ENCODE peak calls at places on chromosomes 13 and 19, in six cellular contexts. Z is HepG2, X is A549, G is GM12878, L is K562, E is upper lobe of left lung. Y is an unnamed sample.

GRCh38 chr19:27901078-27901477 is 1311.9 kb downstream of the UQCRFS1 start:
- ATAC-seq in Z (no peak), X (no peak), G (no peak), L (no peak), E (no peak), Y (no peak)

GRCh38 chr13:45206340-45206739 is 5.5 kb upstream of the KCTD4 start:
- ATAC-seq in Z (no peak), X (peak; percentile 91), G (peak; percentile 92), L (no peak), E (no peak), Y (peak; percentile 79)

GRCh38 chr13:48356750-48357149 is 53.2 kb downstream of the RB1 start:
- ATAC-seq in Z (no peak), X (no peak), G (no peak), L (no peak), E (no peak), Y (no peak)

GRCh38 chr13:79745141-79745540 is 264.2 kb downstream of the NDFIP2 start:
- ATAC-seq in Z (no peak), X (no peak), G (no peak), L (no peak), E (no peak), Y (no peak)

GRCh38 chr19:580274-580835 is 8.0 kb downstream of the BSG start:
- ATAC-seq in Z (no peak), X (no peak), G (no peak), L (no peak), E (no peak), Y (no peak)

GRCh38 chr19:6416658-6417405 is 7.8 kb downstream of the KHSRP start:
- ATAC-seq in Z (no peak), X (no peak), G (no peak), L (no peak), E (no peak), Y (no peak)

GRCh38 chr13:31167490-31167889 is 5.8 kb upstream of the HSPH1 start:
- ATAC-seq in Z (peak; percentile 35), X (no peak), G (peak; percentile 89), L (no peak), E (no peak), Y (no peak)

GRCh38 chr13:34730966-34731365 is 211.1 kb upstream of the NBEA start:
- ATAC-seq in Z (no peak), X (no peak), G (no peak), L (no peak), E (peak; percentile 37), Y (no peak)

GRCh38 chr19:23190341-23190740 is 59.9 kb downstream of the ZNF724 start:
- ATAC-seq in Z (no peak), X (no peak), G (no peak), L (no peak), E (no peak), Y (no peak)

GRCh38 chr13:41200126-41200525 is 5.8 kb upstream of the KBTBD7 start:
- ATAC-seq in Z (no peak), X (no peak), G (no peak), L (no peak), E (no peak), Y (no peak)

GRCh38 chr13:21074601-21075302 is 13.4 kb upstream of the LATS2 start:
- ATAC-seq in Z (peak; percentile 39), X (no peak), G (peak; percentile 50), L (peak; percentile 27), E (peak; percentile 78), Y (peak; percentile 49)

GRCh38 chr13:28867564-28867963 is 47.4 kb downstream of the MTUS2 start:
- ATAC-seq in Z (no peak), X (no peak), G (no peak), L (no peak), E (no peak), Y (no peak)

GRCh38 chr13:79631260-79631659 is 150.3 kb downstream of the NDFIP2 start:
- ATAC-seq in Z (no peak), X (peak; percentile 85), G (no peak), L (no peak), E (no peak), Y (no peak)

GRCh38 chr19:31385744-31386143 is 36.5 kb upstream of the TSHZ3 start:
- ATAC-seq in Z (no peak), X (peak; percentile 12), G (no peak), L (no peak), E (no peak), Y (no peak)

GRCh38 chr13:30739646-30740642 is 4.6 kb downstream of the ALOX5AP start:
- ATAC-seq in Z (no peak), X (no peak), G (peak; percentile 54), L (no peak), E (no peak), Y (no peak)

GRCh38 chr19:19106061-19106551 is 32.2 kb downstream of the TMEM161A start:
- ATAC-seq in Z (no peak), X (no peak), G (peak; percentile 8), L (no peak), E (no peak), Y (peak; percentile 27)

GRCh38 chr13:114101325-114101821 is 31.1 kb downstream of the RASA3 start:
- ATAC-seq in Z (peak; percentile 4), X (no peak), G (peak; percentile 51), L (no peak), E (no peak), Y (peak; percentile 16)

GRCh38 chr19:34217952-34218817 is 36.2 kb upstream of the GARRE1 start:
- ATAC-seq in Z (no peak), X (peak; percentile 44), G (peak; percentile 91), L (peak; percentile 90), E (no peak), Y (no peak)

GRCh38 chr13:68019901-68020300 is 789.8 kb upstream of the PCDH9 start:
- ATAC-seq in Z (no peak), X (no peak), G (no peak), L (no peak), E (no peak), Y (no peak)

GRCh38 chr13:51978836-51979556 is 32.3 kb downstream of the ATP7B start:
- ATAC-seq in Z (peak; percentile 97), X (no peak), G (no peak), L (peak; percentile 92), E (no peak), Y (no peak)

GRCh38 chr13:31090921-31091624 is 70.6 kb downstream of the HSPH1 start:
- ATAC-seq in Z (peak; percentile 77), X (no peak), G (no peak), L (no peak), E (no peak), Y (no peak)

GRCh38 chr19:10998045-10998533 is 37.3 kb downstream of the SMARCA4 start:
- ATAC-seq in Z (peak; percentile 86), X (no peak), G (no peak), L (no peak), E (no peak), Y (no peak)

GRCh38 chr13:42561752-42562467 is 12.0 kb upstream of the TNFSF11 start:
- ATAC-seq in Z (no peak), X (no peak), G (peak; percentile 78), L (no peak), E (no peak), Y (no peak)

GRCh38 chr13:99997702-99998219 is 16.2 kb downstream of the ZIC2 start:
- ATAC-seq in Z (no peak), X (no peak), G (no peak), L (no peak), E (no peak), Y (peak; percentile 36)

GRCh38 chr19:11045536-11045935 is 43.7 kb upstream of the LDLR start:
- ATAC-seq in Z (no peak), X (no peak), G (no peak), L (no peak), E (no peak), Y (no peak)

GRCh38 chr13:98033277-98034247 is 80.1 kb downstream of the IPO5 start:
- ATAC-seq in Z (peak; percentile 95), X (peak; percentile 71), G (no peak), L (peak; percentile 54), E (no peak), Y (no peak)

GRCh38 chr13:101408992-101409656 is 7.2 kb downstream of the NALCN start:
- ATAC-seq in Z (no peak), X (no peak), G (no peak), L (no peak), E (no peak), Y (no peak)

GRCh38 chr19:39655613-39656012 is at the start of gene LGALS16:
- ATAC-seq in Z (no peak), X (no peak), G (no peak), L (no peak), E (no peak), Y (no peak)
- TF ChIP-seq EP300 in Z (no peak), X (no peak), G (no peak), L (no peak), E (no peak), Y (no peak)

GRCh38 chr19:3669616-3670257 is 30.5 kb downstream of the PIP5K1C start:
- ATAC-seq in Z (no peak), X (no peak), G (no peak), L (no peak), E (no peak), Y (no peak)

GRCh38 chr19:3672575-3672948 is 27.7 kb downstream of the PIP5K1C start:
- ATAC-seq in Z (no peak), X (no peak), G (no peak), L (no peak), E (no peak), Y (no peak)

GRCh38 chr19:3671680-3672574 is 28.3 kb downstream of the PIP5K1C start:
- ATAC-seq in Z (no peak), X (no peak), G (peak; percentile 55), L (peak; percentile 40), E (no peak), Y (no peak)

GRCh38 chr19:3670258-3670795 is 29.9 kb downstream of the PIP5K1C start:
- ATAC-seq in Z (no peak), X (peak; percentile 26), G (no peak), L (peak; percentile 84), E (no peak), Y (peak; percentile 85)

DNA sequence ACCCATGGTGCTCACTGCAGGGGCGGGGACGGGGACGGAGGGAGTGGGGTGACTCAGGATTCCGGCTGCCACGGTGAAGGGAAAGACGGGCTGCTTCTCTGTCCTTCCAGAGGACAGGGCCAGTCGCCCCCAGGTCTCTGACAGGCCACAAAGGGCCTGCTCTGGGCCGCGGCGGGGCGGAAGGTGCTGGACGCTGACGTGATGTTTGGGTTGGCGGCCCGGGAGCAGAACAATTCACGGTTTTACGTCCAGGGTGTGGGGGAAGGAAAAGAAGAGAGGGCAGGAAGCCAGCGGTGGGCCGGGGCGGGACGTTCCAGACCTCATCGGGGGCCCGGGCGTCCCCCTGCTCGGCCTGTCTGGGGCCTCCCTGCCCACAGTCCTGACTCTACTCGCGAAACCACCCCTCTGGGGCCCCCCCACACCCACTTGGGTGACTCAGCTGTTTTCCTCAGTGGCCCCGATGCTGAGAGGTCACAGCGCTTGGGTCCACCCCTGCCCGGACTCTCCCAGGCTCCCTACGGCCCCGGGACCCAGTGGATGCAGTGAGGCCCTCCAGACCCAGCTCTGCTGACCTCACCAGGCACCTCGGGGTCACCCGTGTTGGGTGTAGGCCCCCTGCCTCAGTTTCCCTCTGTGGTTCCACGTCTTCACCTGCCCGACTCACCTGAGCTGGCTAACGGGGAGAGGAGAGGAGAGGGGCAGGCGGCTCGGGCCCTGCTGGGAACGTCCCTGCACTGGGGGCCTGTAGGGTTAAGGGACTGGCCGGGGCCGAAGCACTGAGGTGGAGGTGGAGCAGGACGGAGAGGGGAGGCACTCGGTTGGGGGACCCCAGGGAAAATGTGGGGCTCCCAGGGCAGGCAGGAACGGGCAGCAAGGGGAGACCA is 29.2 kb downstream of the PIP5K1C start:
- ATAC-seq in Z (no peak), X (no peak), G (peak; percentile 70), L (peak; percentile 74), E (peak; percentile 61), Y (peak; percentile 74)
- TF ChIP-seq POLR2A in Z (no peak), X (no peak), G (peak; percentile 29), L (peak; percentile 38), E (no peak), Y (peak; percentile 24)

GRCh38 chr13:46801831-46802230 is 4.9 kb upstream of the ESD start:
- ATAC-seq in Z (no peak), X (no peak), G (no peak), L (no peak), E (no peak), Y (no peak)
- TF ChIP-seq EP300 in Z (no peak), X (no peak), G (no peak), L (no peak), E (no peak), Y (no peak)

GRCh38 chr19:17336872-17337674 is at the start of gene GTPBP3:
- ATAC-seq in Z (peak; percentile 79), X (peak; percentile 72), G (peak; percentile 89), L (peak; percentile 82), E (peak; percentile 97), Y (peak; percentile 93)
- TF ChIP-seq POLR2A in Z (peak; percentile 54), X (peak; percentile 47), G (peak; percentile 87), L (peak; percentile 92), E (peak; percentile 15), Y (peak; percentile 8)

Y was measured in gastroesophageal sphincter.